ENCODE peak calls at places on chromosomes 4 and X, in six cellular contexts. One of them, this sample, is unnamed.

GRCh38 chrX:146278381-146278780 is 460.8 kb downstream of the SLITRK2 start:
- DNase-seq in sigmoid colon: no peak
- DNase-seq in stomach: no peak
- DNase-seq in GM12892: no peak
- DNase-seq in Peyer's patch: no peak
- DNase-seq in ovary: no peak
- DNase-seq in this sample: no peak

GRCh38 chr4:145769450-145770037 is 89.6 kb downstream of the C4orf51 start:
- DNase-seq in Peyer's patch: no peak
- DNase-seq in ovary: no peak
- DNase-seq in stomach: no peak
- DNase-seq in sigmoid colon: no peak
- DNase-seq in GM12892: no peak
- DNase-seq in this sample: no peak

GRCh38 chr4:58502839-58503238 is 1392.7 kb upstream of the IGFBP7 start:
- DNase-seq in Peyer's patch: no peak
- DNase-seq in GM12892: no peak
- DNase-seq in sigmoid colon: no peak
- DNase-seq in ovary: no peak
- DNase-seq in stomach: no peak
- DNase-seq in this sample: no peak

GRCh38 chrX:96843566-96843965 is 40.1 kb upstream of the RPA4 start:
- DNase-seq in sigmoid colon: no peak
- DNase-seq in stomach: no peak
- DNase-seq in Peyer's patch: no peak
- DNase-seq in ovary: no peak
- DNase-seq in GM12892: no peak
- DNase-seq in this sample: no peak

GRCh38 chr4:1133033-1133432 is 19.7 kb upstream of the RNF212 start:
- DNase-seq in stomach: no peak
- DNase-seq in ovary: no peak
- DNase-seq in Peyer's patch: peak; percentile 40
- DNase-seq in sigmoid colon: no peak
- DNase-seq in GM12892: no peak
- DNase-seq in this sample: no peak

GRCh38 chrX:43679778-43680177 is 23.7 kb downstream of the MAOA start:
- DNase-seq in Peyer's patch: no peak
- DNase-seq in GM12892: no peak
- DNase-seq in ovary: no peak
- DNase-seq in sigmoid colon: no peak
- DNase-seq in stomach: no peak
- DNase-seq in this sample: no peak

GRCh38 chr4:143251781-143252180 is 67.1 kb downstream of the USP38 start:
- DNase-seq in Peyer's patch: no peak
- DNase-seq in sigmoid colon: no peak
- DNase-seq in stomach: no peak
- DNase-seq in GM12892: no peak
- DNase-seq in ovary: no peak
- DNase-seq in this sample: no peak

GRCh38 chr4:67151376-67152343 is 393.6 kb downstream of the CENPC start:
- DNase-seq in ovary: no peak
- DNase-seq in stomach: no peak
- DNase-seq in sigmoid colon: no peak
- DNase-seq in Peyer's patch: no peak
- DNase-seq in GM12892: no peak
- DNase-seq in this sample: no peak

GRCh38 chr4:90444904-90445303 is 317.7 kb downstream of the CCSER1 start:
- DNase-seq in GM12892: no peak
- DNase-seq in sigmoid colon: no peak
- DNase-seq in stomach: no peak
- DNase-seq in ovary: no peak
- DNase-seq in Peyer's patch: no peak
- DNase-seq in this sample: no peak

GRCh38 chrX:43581888-43582539 is 74.1 kb upstream of the MAOA start:
- DNase-seq in sigmoid colon: no peak
- DNase-seq in ovary: no peak
- DNase-seq in stomach: no peak
- DNase-seq in Peyer's patch: no peak
- DNase-seq in GM12892: no peak
- DNase-seq in this sample: no peak

GRCh38 chr4:84482564-84483563 is 16.2 kb downstream of the NKX6-1 start:
- DNase-seq in sigmoid colon: no peak
- DNase-seq in ovary: no peak
- DNase-seq in stomach: no peak
- DNase-seq in GM12892: no peak
- DNase-seq in Peyer's patch: no peak
- DNase-seq in this sample: no peak

GRCh38 chrX:104255465-104255864 is 732 bp upstream of the ESX1 start:
- DNase-seq in sigmoid colon: no peak
- DNase-seq in Peyer's patch: no peak
- DNase-seq in GM12892: no peak
- DNase-seq in ovary: no peak
- DNase-seq in stomach: no peak
- DNase-seq in this sample: no peak

GRCh38 chrX:71111141-71111843 is at the start of gene IL2RG:
- DNase-seq in ovary: no peak
- DNase-seq in stomach: peak; percentile 46
- DNase-seq in sigmoid colon: no peak
- DNase-seq in GM12892: peak; percentile 60
- DNase-seq in Peyer's patch: peak; percentile 85
- DNase-seq in this sample: no peak

GRCh38 chr4:156521631-156522030 is 450.0 kb downstream of the PDGFC start:
- DNase-seq in Peyer's patch: no peak
- DNase-seq in GM12892: no peak
- DNase-seq in stomach: no peak
- DNase-seq in sigmoid colon: no peak
- DNase-seq in ovary: no peak
- DNase-seq in this sample: no peak

GRCh38 chr4:111849726-111850284 is 295.4 kb upstream of the FAM241A start:
- DNase-seq in GM12892: no peak
- DNase-seq in stomach: no peak
- DNase-seq in ovary: no peak
- DNase-seq in Peyer's patch: no peak
- DNase-seq in sigmoid colon: no peak
- DNase-seq in this sample: no peak

GRCh38 chr4:8319061-8319460 is 49.5 kb downstream of the HTRA3 start:
- DNase-seq in sigmoid colon: peak; percentile 39
- DNase-seq in ovary: peak; percentile 9
- DNase-seq in stomach: peak; percentile 11
- DNase-seq in Peyer's patch: no peak
- DNase-seq in GM12892: no peak
- DNase-seq in this sample: no peak

GRCh38 chrX:47623540-47624027 is 3.9 kb upstream of the SYN1 start:
- DNase-seq in ovary: peak; percentile 41
- DNase-seq in Peyer's patch: peak; percentile 20
- DNase-seq in stomach: no peak
- DNase-seq in GM12892: no peak
- DNase-seq in sigmoid colon: no peak
- DNase-seq in this sample: no peak

GRCh38 chr4:13484749-13485345 is 707 bp upstream of the RAB28 start:
- DNase-seq in stomach: no peak
- DNase-seq in Peyer's patch: no peak
- DNase-seq in GM12892: no peak
- DNase-seq in ovary: no peak
- DNase-seq in sigmoid colon: no peak
- DNase-seq in this sample: no peak

GRCh38 chr4:5969777-5970176 is 48.5 kb downstream of the C4orf50 start:
- DNase-seq in sigmoid colon: no peak
- DNase-seq in stomach: peak; percentile 15
- DNase-seq in Peyer's patch: no peak
- DNase-seq in ovary: no peak
- DNase-seq in GM12892: no peak
- DNase-seq in this sample: no peak

GRCh38 chr4:97987019-97987648 is 156.1 kb downstream of the STPG2 start:
- DNase-seq in Peyer's patch: no peak
- DNase-seq in GM12892: no peak
- DNase-seq in sigmoid colon: no peak
- DNase-seq in stomach: no peak
- DNase-seq in ovary: no peak
- DNase-seq in this sample: no peak

GRCh38 chr4:24802648-24803047 is 7.3 kb downstream of the SOD3 start:
- DNase-seq in stomach: no peak
- DNase-seq in Peyer's patch: no peak
- DNase-seq in GM12892: no peak
- DNase-seq in ovary: no peak
- DNase-seq in sigmoid colon: no peak
- DNase-seq in this sample: no peak

GRCh38 chrX:119755981-119756533 is 2.3 kb upstream of the SOWAHD start:
- DNase-seq in Peyer's patch: peak; percentile 78
- DNase-seq in GM12892: peak; percentile 67
- DNase-seq in stomach: peak; percentile 29
- DNase-seq in ovary: no peak
- DNase-seq in sigmoid colon: no peak
- DNase-seq in this sample: no peak

GRCh38 chr4:3387154-3387942 is 54.4 kb upstream of the HGFAC start:
- DNase-seq in sigmoid colon: peak; percentile 61
- DNase-seq in stomach: no peak
- DNase-seq in GM12892: no peak
- DNase-seq in Peyer's patch: no peak
- DNase-seq in ovary: peak; percentile 14
- DNase-seq in this sample: no peak

GRCh38 chrX:147565239-147565638 is 346.5 kb upstream of the FMR1 start:
- DNase-seq in sigmoid colon: no peak
- DNase-seq in stomach: no peak
- DNase-seq in GM12892: no peak
- DNase-seq in ovary: no peak
- DNase-seq in Peyer's patch: no peak
- DNase-seq in this sample: no peak

GRCh38 chr4:38673109-38673978 is 9.3 kb downstream of the KLF3 start:
- DNase-seq in ovary: peak; percentile 69
- DNase-seq in Peyer's patch: no peak
- DNase-seq in sigmoid colon: no peak
- DNase-seq in GM12892: no peak
- DNase-seq in stomach: peak; percentile 67
- DNase-seq in this sample: peak; percentile 41
- TF ChIP-seq POLR2A in ovary: no peak
- TF ChIP-seq POLR2A in Peyer's patch: no peak
- TF ChIP-seq POLR2A in sigmoid colon: no peak
- TF ChIP-seq POLR2A in GM12892: no peak
- TF ChIP-seq POLR2A in stomach: no peak
- TF ChIP-seq POLR2A in this sample: no peak

DNA sequence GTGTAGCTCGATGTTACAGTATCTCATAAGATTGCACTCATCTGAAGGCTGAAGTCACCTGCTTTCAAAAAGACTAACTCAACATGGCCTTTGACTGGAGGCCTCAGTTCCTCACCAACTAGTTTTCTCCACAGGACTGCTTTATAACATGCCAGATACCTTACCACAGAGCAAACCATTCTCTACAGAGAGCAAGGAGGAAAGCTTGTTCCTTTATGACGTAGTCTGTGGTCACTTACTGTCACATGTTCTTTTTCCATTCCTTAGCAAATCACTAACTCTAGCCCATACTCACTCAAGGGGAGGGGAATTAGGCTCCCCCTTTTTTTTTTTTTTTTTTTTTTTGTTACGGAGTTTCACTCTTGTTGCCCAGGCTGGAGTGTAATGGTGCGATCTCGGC is 3.2 kb downstream of the THAP9 start:
- DNase-seq in GM12892: no peak
- DNase-seq in ovary: no peak
- DNase-seq in stomach: no peak
- DNase-seq in Peyer's patch: no peak
- DNase-seq in sigmoid colon: no peak
- DNase-seq in this sample: no peak
- TF ChIP-seq POLR2A in GM12892: no peak
- TF ChIP-seq POLR2A in ovary: no peak
- TF ChIP-seq POLR2A in stomach: no peak
- TF ChIP-seq POLR2A in Peyer's patch: no peak
- TF ChIP-seq POLR2A in sigmoid colon: no peak
- TF ChIP-seq POLR2A in this sample: no peak

DNA sequence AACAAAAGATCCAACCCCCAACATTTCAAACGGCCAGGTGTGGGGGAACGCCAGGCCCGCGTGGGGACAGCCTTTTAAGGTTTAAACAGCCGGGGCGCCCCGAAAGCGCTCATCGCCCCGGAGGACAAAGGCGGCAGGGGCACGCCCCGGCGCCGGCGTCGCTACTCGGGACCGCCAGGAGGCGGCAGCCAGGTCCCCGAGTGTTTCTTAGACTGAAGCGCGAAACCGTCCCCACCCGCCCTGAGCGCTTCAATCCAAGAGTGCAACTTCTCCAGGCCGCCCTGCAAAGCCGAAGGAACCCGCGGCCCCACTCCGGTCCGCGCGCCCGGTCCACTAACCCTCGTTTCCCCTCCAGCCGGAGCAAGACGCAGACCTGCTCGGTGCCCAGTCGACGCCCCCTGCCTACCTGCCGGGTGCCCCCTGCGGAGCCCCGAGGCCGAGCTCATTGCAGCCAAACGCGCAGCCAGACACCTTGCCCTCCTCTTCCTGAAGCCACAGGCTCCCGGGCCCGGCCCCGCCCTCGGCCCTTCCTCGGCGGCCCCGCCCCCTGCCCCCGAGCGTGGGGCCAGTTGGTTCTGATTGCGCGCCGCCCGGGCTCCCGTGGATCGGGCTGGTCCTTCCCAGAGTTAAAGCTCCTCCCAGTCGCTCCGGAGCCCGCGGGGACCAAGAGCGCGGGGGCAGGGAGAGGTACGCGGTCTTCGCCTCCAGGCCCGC is at the start of gene CASP6:
- DNase-seq in GM12892: peak; percentile 70
- DNase-seq in Peyer's patch: peak; percentile 76
- DNase-seq in stomach: peak; percentile 92
- DNase-seq in sigmoid colon: peak; percentile 91
- DNase-seq in ovary: peak; percentile 84
- DNase-seq in this sample: peak; percentile 71
- TF ChIP-seq POLR2A in GM12892: peak; percentile 56
- TF ChIP-seq POLR2A in Peyer's patch: peak; percentile 72
- TF ChIP-seq POLR2A in stomach: no peak
- TF ChIP-seq POLR2A in sigmoid colon: peak; percentile 55
- TF ChIP-seq POLR2A in ovary: no peak
- TF ChIP-seq POLR2A in this sample: peak; percentile 47

DNA sequence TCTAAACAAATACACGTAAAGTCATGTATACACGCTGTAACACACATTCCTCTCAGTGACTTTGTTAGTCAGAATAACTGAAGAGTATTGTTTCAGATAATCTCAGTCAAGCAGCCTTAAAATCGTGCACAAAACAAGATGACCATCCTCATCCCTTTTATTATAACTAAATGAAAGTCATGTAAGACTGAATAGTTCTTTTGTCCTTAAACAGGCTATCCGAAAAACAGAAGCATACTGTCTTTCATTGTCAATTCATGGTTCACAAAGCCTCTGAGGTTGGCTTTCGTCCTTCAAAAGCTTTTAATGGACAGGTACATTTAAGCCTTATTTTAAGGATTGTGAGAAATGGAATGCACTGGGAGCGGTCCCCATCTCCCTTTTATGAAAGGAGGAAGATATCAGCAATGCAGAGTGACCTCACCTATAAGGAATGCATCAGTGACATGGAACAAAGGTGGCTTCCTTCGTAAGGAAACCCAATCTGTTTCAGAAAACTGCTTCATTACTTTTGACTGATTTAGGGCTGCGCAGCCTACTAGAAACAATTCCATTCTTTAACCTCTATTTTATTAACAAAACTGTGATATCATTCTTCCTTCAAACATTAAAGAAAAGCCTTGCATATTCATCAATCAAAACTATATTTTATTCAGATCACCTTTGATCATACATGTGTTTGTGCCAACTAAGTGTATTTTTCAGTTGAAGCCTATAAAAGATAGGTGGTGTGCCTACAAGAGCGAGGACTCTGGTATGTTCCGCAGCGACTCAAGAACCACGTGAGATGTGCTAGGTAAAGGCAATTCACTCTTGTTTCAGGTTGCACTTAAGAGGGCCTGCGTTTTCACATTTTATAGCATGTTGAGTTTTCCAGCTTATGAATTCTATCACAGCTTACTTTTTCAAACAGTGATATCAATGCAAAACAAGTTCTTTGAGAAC is 19.2 kb downstream of the SH3RF1 start:
- DNase-seq in ovary: no peak
- DNase-seq in sigmoid colon: no peak
- DNase-seq in stomach: no peak
- DNase-seq in GM12892: no peak
- DNase-seq in Peyer's patch: no peak
- DNase-seq in this sample: no peak
- TF ChIP-seq POLR2A in ovary: no peak
- TF ChIP-seq POLR2A in sigmoid colon: no peak
- TF ChIP-seq POLR2A in stomach: no peak
- TF ChIP-seq POLR2A in GM12892: no peak
- TF ChIP-seq POLR2A in Peyer's patch: peak; percentile 27
- TF ChIP-seq POLR2A in this sample: no peak